ENCODE peak calls at places on chromosome 13, in eight cellular contexts. P is astrocyte of the spinal cord; Y is activated gamma-delta T cell treated with anti-CD3 and anti-CD28 coated beads, Interleukin-2, amount 50 U/mL, for 16 hours; C is GM13977; B is EH; Q is A172; X is right lobe of liver; N is HEK293T. J is an unnamed sample.

GRCh38 chr13:49046534-49046933 is 70.8 kb downstream of the FNDC3A start:
- DNase-seq in Q (no peak), Y (no peak), P (no peak), X (no peak), N (no peak), B (peak), C (no peak), J (no peak)

GRCh38 chr13:75555836-75556235 is 6.2 kb downstream of the UCHL3 start:
- DNase-seq in C (no peak), Y (no peak), Q (no peak), B (no peak), X (no peak), P (no peak), N (no peak), J (no peak)

GRCh38 chr13:98489446-98490194 is 87.3 kb downstream of the STK24 start:
- DNase-seq in X (no peak), C (no peak), N (no peak), B (no peak), P (no peak), Y (no peak), Q (no peak), J (no peak)

GRCh38 chr13:44815507-44816074 is 173.7 kb downstream of the NUFIP1 start:
- DNase-seq in Y (no peak), C (peak), P (peak), B (peak), Q (peak), N (no peak), X (no peak), J (peak)

GRCh38 chr13:72692884-72693514 is 34.4 kb downstream of the MZT1 start:
- DNase-seq in N (no peak), X (no peak), Q (no peak), B (no peak), Y (no peak), C (no peak), P (no peak), J (no peak)

GRCh38 chr13:61253105-61253877 is 162.4 kb downstream of the PCDH20 start:
- DNase-seq in X (no peak), Y (no peak), N (no peak), C (peak), P (no peak), B (no peak), Q (no peak), J (no peak)

GRCh38 chr13:42991892-42992584 is at the start of gene EPSTI1:
- DNase-seq in B (peak), Q (peak), X (peak), N (peak), C (peak), P (peak), Y (peak), J (peak)

GRCh38 chr13:42495256-42495655 is 78.7 kb upstream of the TNFSF11 start:
- DNase-seq in X (no peak), B (no peak), N (no peak), Q (no peak), Y (no peak), C (no peak), P (no peak), J (no peak)

GRCh38 chr13:101911752-101912151 is 459.3 kb downstream of the ITGBL1 start:
- DNase-seq in P (no peak), Y (no peak), Q (no peak), B (no peak), N (no peak), X (no peak), C (no peak), J (no peak)

GRCh38 chr13:39408512-39408911 is 194.5 kb downstream of the LHFPL6 start:
- DNase-seq in P (no peak), B (no peak), Y (no peak), X (no peak), C (no peak), N (no peak), Q (no peak), J (no peak)

GRCh38 chr13:49225358-49226042 is 5.4 kb downstream of the MLNR start:
- DNase-seq in N (no peak), X (no peak), P (no peak), B (no peak), C (no peak), Q (no peak), Y (no peak), J (no peak)

GRCh38 chr13:44309771-44310767 is 63.6 kb upstream of the SERP2 start:
- DNase-seq in B (no peak), X (no peak), Q (no peak), C (no peak), N (no peak), Y (no peak), P (no peak), J (peak)

GRCh38 chr13:77696006-77696862 is 1.3 kb upstream of the SLAIN1 start:
- DNase-seq in Y (no peak), Q (no peak), N (no peak), X (no peak), P (peak), C (peak), B (no peak), J (no peak)

GRCh38 chr13:28337196-28338045 is 157.5 kb downstream of the FLT1 start:
- DNase-seq in B (peak), N (no peak), X (no peak), P (peak), C (no peak), Y (no peak), Q (peak), J (no peak)

GRCh38 chr13:49772828-49773227 is 19.7 kb downstream of the KPNA3 start:
- DNase-seq in B (no peak), Y (no peak), C (no peak), P (no peak), N (no peak), X (no peak), Q (no peak), J (no peak)

GRCh38 chr13:99265823-99266426 is 7.7 kb upstream of the GPR18 start:
- DNase-seq in Q (peak), X (no peak), P (peak), Y (no peak), B (peak), N (peak), C (peak), J (peak)

GRCh38 chr13:44219808-44220544 is 153.6 kb upstream of the SERP2 start:
- DNase-seq in P (peak), B (peak), Y (no peak), N (no peak), Q (peak), X (no peak), C (no peak), J (no peak)

GRCh38 chr13:109000207-109000606 is 370.8 kb downstream of the MYO16 start:
- DNase-seq in Q (no peak), Y (no peak), X (no peak), B (no peak), P (no peak), N (no peak), C (no peak), J (peak)

GRCh38 chr13:98157609-98158008 is 14.7 kb downstream of the FARP1 start:
- DNase-seq in X (no peak), B (no peak), N (no peak), Q (no peak), Y (no peak), P (no peak), C (no peak), J (no peak)

GRCh38 chr13:90686438-90686837 is 661.0 kb upstream of the MIR17HG start:
- DNase-seq in N (no peak), P (peak), B (peak), Y (no peak), Q (peak), X (no peak), C (no peak), J (no peak)

GRCh38 chr13:109483369-109483768 is 303.0 kb downstream of the IRS2 start:
- DNase-seq in X (no peak), Y (no peak), Q (no peak), C (no peak), B (no peak), N (no peak), P (no peak), J (no peak)

GRCh38 chr13:92224052-92224821 is 825.8 kb downstream of the GPC5 start:
- DNase-seq in P (peak), Q (peak), C (no peak), X (no peak), B (no peak), Y (no peak), N (no peak), J (peak)

GRCh38 chr13:44296856-44297255 is 76.8 kb upstream of the SERP2 start:
- DNase-seq in P (no peak), C (no peak), Y (no peak), N (no peak), Q (no peak), B (no peak), X (no peak), J (no peak)

GRCh38 chr13:63542704-63543215 is 2127.1 kb upstream of the PCDH20 start:
- DNase-seq in X (no peak), N (no peak), Y (no peak), B (no peak), Q (no peak), P (no peak), C (no peak), J (no peak)

GRCh38 chr13:106182404-106182803 is 353.1 kb downstream of the EFNB2 start:
- DNase-seq in B (peak), Y (no peak), N (no peak), Q (peak), C (no peak), X (no peak), P (peak), J (peak)

GRCh38 chr13:33934343-33934742 is 116.4 kb downstream of the RFC3 start:
- DNase-seq in Q (no peak), P (no peak), B (no peak), C (no peak), N (no peak), Y (no peak), X (no peak), J (no peak)

GRCh38 chr13:45454204-45454603 is 10.5 kb upstream of the COG3 start:
- DNase-seq in B (no peak), P (no peak), Y (no peak), X (no peak), N (no peak), C (no peak), Q (no peak), J (no peak)

GRCh38 chr13:48660356-48661076 is 6.8 kb downstream of the CYSLTR2 start:
- DNase-seq in Q (no peak), Y (no peak), X (no peak), N (no peak), C (no peak), B (no peak), P (no peak), J (no peak)

GRCh38 chr13:20869540-20869939 is 33.0 kb downstream of the XPO4 start:
- DNase-seq in X (no peak), B (peak), Y (no peak), P (no peak), Q (no peak), N (no peak), C (no peak), J (peak)